ENCODE peak calls at places on chromosomes 1 and 21, in four cellular contexts. A is GM12878, C is HepG2, D is H1. X is an unnamed sample.

GRCh38 chr1:227947425-227947677 is 381 bp downstream of the WNT9A start:
- DNase-seq in A (no peak), D (no peak), C (no peak), X (peak)

GRCh38 chr1:198220428-198220827 is 63.6 kb downstream of the NEK7 start:
- DNase-seq in D (no peak), A (no peak), C (no peak), X (no peak)

GRCh38 chr1:80363689-80364475 is 1357.4 kb upstream of the ADGRL4 start:
- DNase-seq in A (no peak), D (no peak), C (no peak), X (no peak)

GRCh38 chr1:150022357-150022756 is 11.8 kb upstream of the OTUD7B start:
- DNase-seq in D (no peak), C (peak), A (no peak), X (no peak)

GRCh38 chr1:232432313-232432712 is 197.6 kb downstream of the SIPA1L2 start:
- DNase-seq in C (no peak), A (no peak), D (no peak), X (no peak)

GRCh38 chr1:216750031-216750627 is 26.9 kb upstream of the ESRRG start:
- DNase-seq in C (peak), D (peak), A (no peak), X (peak)

GRCh38 chr1:29470087-29470787 is 233.9 kb downstream of the PTPRU start:
- DNase-seq in C (no peak), D (no peak), A (no peak), X (no peak)

GRCh38 chr1:9589144-9589718 is 520 bp downstream of the TMEM201 start:
- DNase-seq in D (no peak), C (no peak), A (no peak), X (peak)

GRCh38 chr1:197618065-197618464 is 157.2 kb downstream of the DENND1B start:
- DNase-seq in D (no peak), C (peak), A (no peak), X (no peak)

GRCh38 chr21:44793269-44794030 is 8.2 kb downstream of the UBE2G2 start:
- DNase-seq in C (peak), A (no peak), D (no peak), X (peak)

GRCh38 chr1:47223174-47223920 is 8.7 kb downstream of the TAL1 start:
- DNase-seq in C (no peak), D (no peak), A (no peak), X (no peak)

GRCh38 chr1:87956072-87956471 is 627.4 kb downstream of the LMO4 start:
- DNase-seq in A (no peak), D (no peak), C (no peak), X (no peak)

GRCh38 chr1:206835186-206835585 is 30.2 kb upstream of the IL20 start:
- DNase-seq in D (no peak), A (no peak), C (no peak), X (no peak)

GRCh38 chr1:6198646-6199297 is 623 bp downstream of the RPL22 start:
- DNase-seq in D (no peak), A (no peak), C (no peak), X (no peak)

GRCh38 chr1:63908016-63908415 is 134.2 kb downstream of the ROR1 start:
- DNase-seq in D (no peak), A (no peak), C (no peak), X (no peak)

GRCh38 chr21:29258626-29259335 is 39.9 kb upstream of the BACH1 start:
- DNase-seq in D (no peak), A (no peak), C (peak), X (no peak)

GRCh38 chr1:21935891-21936365 is 1.2 kb downstream of the HSPG2 start:
- DNase-seq in A (no peak), D (no peak), C (no peak), X (no peak)

GRCh38 chr1:44531785-44532566 is 126.9 kb downstream of the RNF220 start:
- DNase-seq in D (no peak), A (peak), C (peak), X (no peak)

GRCh38 chr1:226882631-226883409 is 12.4 kb downstream of the PSEN2 start:
- DNase-seq in D (no peak), C (no peak), A (peak), X (no peak)

GRCh38 chr1:73673980-73674379 is 524.0 kb downstream of the LRRIQ3 start:
- DNase-seq in C (no peak), A (no peak), D (no peak), X (no peak)

GRCh38 chr1:31991202-31991601 is 22.5 kb upstream of the KHDRBS1 start:
- DNase-seq in A (no peak), C (no peak), D (no peak), X (no peak)

GRCh38 chr1:65309317-65310077 is at the start of gene DNAJC6:
- DNase-seq in C (peak), D (peak), A (no peak), X (peak)

GRCh38 chr1:27928216-27928954 is 6.4 kb upstream of the SMPDL3B start:
- DNase-seq in C (peak), D (no peak), A (no peak), X (no peak)

GRCh38 chr1:911875-912739 is 11.6 kb upstream of the SAMD11 start:
- DNase-seq in D (no peak), A (no peak), C (no peak), X (no peak)

GRCh38 chr21:44330698-44331097 is 8.5 kb downstream of the CFAP410 start:
- DNase-seq in A (no peak), C (no peak), D (no peak), X (no peak)

GRCh38 chr1:151825811-151826660 is 5.6 kb downstream of the RORC start:
- DNase-seq in D (no peak), C (no peak), A (no peak), X (no peak)

GRCh38 chr1:55015731-55016620 is 17.2 kb downstream of the BSND start:
- DNase-seq in A (no peak), D (no peak), C (no peak), X (no peak)

GRCh38 chr1:46691997-46692790 is 20.5 kb downstream of the TEX38 start:
- DNase-seq in C (no peak), A (no peak), D (no peak), X (no peak)

GRCh38 chr1:239262538-239262937 is 123.8 kb upstream of the CHRM3 start:
- DNase-seq in A (no peak), D (no peak), C (no peak), X (no peak)

GRCh38 chr1:110637475-110637874 is 31.3 kb upstream of the KCNA2 start:
- DNase-seq in C (no peak), A (no peak), D (no peak), X (no peak)

GRCh38 chr1:24900985-24901781 is 28.9 kb downstream of the RUNX3 start:
- DNase-seq in C (no peak), A (no peak), D (no peak), X (no peak)

GRCh38 chr1:7052701-7053100 is 267.4 kb downstream of the CAMTA1 start:
- DNase-seq in A (no peak), C (no peak), D (no peak), X (no peak)

GRCh38 chr1:46603481-46603857 is 599 bp downstream of the MKNK1 start:
- DNase-seq in D (no peak), A (no peak), C (no peak), X (no peak)

GRCh38 chr1:186681136-186681535 is 913 bp upstream of the PTGS2 start:
- DNase-seq in D (no peak), A (no peak), C (no peak), X (no peak)

GRCh38 chr1:41482001-41482765 is 2.3 kb downstream of the EDN2 start:
- DNase-seq in C (no peak), D (no peak), A (no peak), X (no peak)

GRCh38 chr1:94351441-94351840 is 66.7 kb upstream of the ABCD3 start:
- DNase-seq in D (no peak), A (no peak), C (no peak), X (no peak)

GRCh38 chr1:160227045-160227444 is 21.9 kb downstream of the PEA15 start:
- DNase-seq in D (no peak), C (no peak), A (no peak), X (no peak)

GRCh38 chr1:160225345-160225744 is 20.2 kb downstream of the PEA15 start:
- DNase-seq in A (no peak), C (no peak), D (no peak), X (no peak)

GRCh38 chr1:160228431-160228830 is 23.2 kb downstream of the PEA15 start:
- DNase-seq in C (no peak), D (no peak), A (no peak), X (no peak)

GRCh38 chr1:160227561-160227960 is 22.4 kb downstream of the PEA15 start:
- DNase-seq in A (no peak), D (no peak), C (no peak), X (no peak)

DNA sequence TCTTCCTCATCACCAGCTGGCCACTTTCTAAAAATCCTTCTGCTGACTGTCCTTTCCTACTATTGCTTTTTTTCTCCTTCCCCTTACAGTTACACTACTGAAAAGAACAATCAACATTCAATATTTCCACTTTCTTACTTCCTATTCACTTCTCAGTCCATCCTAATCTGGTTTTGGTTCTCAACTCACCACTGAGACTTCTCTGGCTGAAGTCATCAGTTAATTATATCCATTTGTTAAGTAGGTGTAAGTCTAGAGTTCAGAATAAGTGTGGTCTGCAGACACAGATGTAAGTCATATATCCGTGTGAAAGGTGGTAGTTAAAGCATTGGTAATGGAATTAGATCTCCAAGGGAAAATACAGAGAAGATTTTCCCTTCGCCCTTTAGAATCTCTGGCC is 21.4 kb downstream of the PEA15 start:
- DNase-seq in D (no peak), A (no peak), C (no peak), X (no peak)
- TF ChIP-seq SP1 in D (no peak), A (no peak), C (no peak), X (no peak)

GRCh38 chr1:182629674-182630073 is 25.5 kb upstream of the RGS16 start:
- DNase-seq in D (no peak), A (no peak), C (no peak), X (no peak)
- TF ChIP-seq SUZ12 in D (no peak), A (no peak), C (no peak), X (no peak)

GRCh38 chr1:201711811-201712210 is 117.1 kb upstream of the IPO9 start:
- DNase-seq in A (no peak), C (no peak), D (no peak), X (no peak)

GRCh38 chr1:201714542-201715276 is 114.2 kb upstream of the IPO9 start:
- DNase-seq in A (no peak), D (peak), C (no peak), X (peak)

GRCh38 chr1:201712387-201713092 is 116.4 kb upstream of the IPO9 start:
- DNase-seq in D (no peak), C (no peak), A (no peak), X (no peak)

GRCh38 chr1:201715351-201715750 is 113.6 kb upstream of the IPO9 start:
- DNase-seq in C (no peak), D (no peak), A (no peak), X (no peak)

DNA sequence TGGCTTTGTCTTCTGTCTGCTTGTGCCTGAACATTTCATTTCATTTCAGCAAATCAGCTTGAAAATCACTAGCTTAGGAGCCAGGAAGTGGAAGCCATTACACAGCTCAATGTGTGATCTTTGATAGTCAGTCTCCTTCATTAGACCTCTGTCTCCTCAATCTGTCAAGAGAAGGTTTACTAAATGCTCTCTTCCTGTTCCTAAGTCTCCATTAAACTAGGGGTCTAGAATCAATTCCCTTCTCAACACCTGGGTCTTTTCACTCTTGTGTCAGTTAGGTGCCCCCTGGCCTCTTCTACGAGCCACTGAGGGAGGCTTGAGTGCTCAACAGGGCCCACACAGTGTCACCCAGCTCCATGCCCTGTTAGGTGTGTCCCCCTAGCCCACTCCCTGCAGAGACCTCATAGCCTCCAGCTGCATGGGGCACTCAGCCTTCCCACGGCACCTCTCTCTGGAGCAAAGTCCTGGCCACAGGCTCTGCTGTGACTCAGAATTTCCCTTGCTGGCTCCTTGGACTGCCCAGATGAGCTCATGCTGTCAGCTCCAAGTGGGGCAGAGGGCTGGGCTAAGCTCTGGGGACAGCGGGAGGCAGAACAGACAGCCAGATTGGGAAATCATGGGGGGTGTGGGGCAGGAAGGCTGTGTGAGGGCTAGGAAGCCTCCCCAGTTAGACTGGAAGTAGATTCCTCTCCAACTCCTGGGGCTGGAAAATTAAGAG is 115.7 kb upstream of the IPO9 start:
- DNase-seq in C (no peak), D (no peak), A (no peak), X (peak)
- TF ChIP-seq SP1 in C (no peak), D (no peak), A (no peak), X (no peak)

GRCh38 chr1:37415611-37416244 is 58.7 kb upstream of the ZC3H12A start:
- DNase-seq in C (no peak), D (no peak), A (no peak), X (no peak)

GRCh38 chr1:37410080-37410479 is 64.3 kb upstream of the ZC3H12A start:
- DNase-seq in A (no peak), C (no peak), D (no peak), X (no peak)

DNA sequence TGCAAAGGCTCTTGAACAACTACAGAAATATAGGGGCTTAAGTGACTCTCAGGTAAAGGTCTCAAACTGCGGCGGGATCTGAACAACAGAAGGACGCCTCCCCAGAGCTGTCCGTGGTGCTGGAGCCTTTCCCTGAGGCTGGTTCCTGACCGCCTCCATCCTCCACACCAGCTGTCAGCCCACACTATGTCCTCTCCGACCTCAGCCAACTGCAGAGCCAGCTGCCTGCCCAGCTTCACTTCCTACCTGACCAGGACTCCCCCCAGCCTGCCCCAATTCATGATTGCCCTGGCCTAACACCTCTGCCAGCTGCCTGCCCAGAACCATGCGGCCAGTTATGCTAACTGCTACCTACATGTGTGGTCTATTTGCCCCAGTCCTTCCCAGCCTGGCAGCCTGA is 63.6 kb upstream of the ZC3H12A start:
- DNase-seq in C (peak), D (no peak), A (no peak), X (peak)
- TF ChIP-seq SUZ12 in C (no peak), D (no peak), A (no peak), X (no peak)

DNA sequence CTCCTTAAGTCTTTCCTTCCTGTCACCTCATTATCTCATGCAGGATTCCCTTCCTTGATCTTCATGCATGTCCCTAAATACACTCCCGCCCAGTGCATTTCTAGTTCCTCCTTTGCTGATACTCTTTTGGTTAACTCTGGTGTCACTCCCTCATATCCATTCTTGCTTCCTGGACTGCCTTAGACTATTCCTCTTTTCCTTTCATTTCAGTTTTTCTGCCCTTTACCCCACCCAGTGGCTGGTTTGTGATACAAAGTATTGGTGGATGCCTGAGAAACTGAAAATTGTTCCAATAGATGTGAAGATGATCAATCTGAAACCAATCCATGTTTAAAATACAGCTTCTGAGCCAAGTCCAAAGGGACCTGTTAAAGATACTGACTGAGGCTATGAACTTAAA is 553.8 kb upstream of the CAMK1G start:
- DNase-seq in A (no peak), D (no peak), C (no peak), X (no peak)
- TF ChIP-seq SP1 in A (no peak), D (no peak), C (no peak), X (no peak)

GRCh38 chr1:153192697-153193096 is 10.5 kb upstream of the LELP1 start:
- DNase-seq in D (no peak), C (peak), A (no peak), X (peak)
- TF ChIP-seq SUZ12 in D (no peak), C (no peak), A (no peak), X (no peak)

DNA sequence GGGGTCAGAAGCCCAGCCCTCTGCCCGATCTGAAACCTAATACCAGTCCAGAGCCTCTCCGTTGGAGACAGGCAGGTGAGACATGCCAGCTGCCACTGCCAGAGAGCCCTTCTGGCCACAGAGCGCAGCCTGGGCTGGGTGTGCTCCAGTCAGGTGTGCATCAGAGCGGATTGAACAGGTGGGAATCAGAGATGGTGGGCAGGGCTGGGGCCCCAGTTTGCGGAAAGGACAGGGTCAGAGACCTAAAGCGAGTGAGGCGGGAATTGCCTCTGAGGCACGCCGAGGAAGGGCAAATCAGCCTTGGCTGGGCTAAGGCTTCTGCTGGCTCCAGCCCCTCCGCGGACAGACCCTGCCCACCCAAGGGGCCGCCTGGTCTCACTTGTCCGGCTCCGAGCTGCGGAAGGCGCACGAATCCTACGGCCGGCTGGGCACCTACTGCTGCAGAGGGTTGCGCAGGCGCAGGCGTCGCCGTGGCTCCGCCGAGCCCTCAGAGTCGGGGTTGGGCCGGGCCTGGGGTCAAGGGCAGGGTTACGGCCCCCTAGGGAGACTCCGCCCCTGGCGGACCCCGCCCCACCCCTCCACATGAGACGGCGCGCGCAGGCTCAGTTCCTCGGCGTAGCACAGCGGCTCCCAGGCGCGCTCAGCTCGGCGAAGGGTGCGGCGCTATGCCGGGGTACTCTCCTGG is 10.3 kb downstream of the CPLANE2 start:
- DNase-seq in A (no peak), D (no peak), C (no peak), X (no peak)
- TF ChIP-seq SP1 in A (no peak), D (no peak), C (no peak), X (no peak)

DNA sequence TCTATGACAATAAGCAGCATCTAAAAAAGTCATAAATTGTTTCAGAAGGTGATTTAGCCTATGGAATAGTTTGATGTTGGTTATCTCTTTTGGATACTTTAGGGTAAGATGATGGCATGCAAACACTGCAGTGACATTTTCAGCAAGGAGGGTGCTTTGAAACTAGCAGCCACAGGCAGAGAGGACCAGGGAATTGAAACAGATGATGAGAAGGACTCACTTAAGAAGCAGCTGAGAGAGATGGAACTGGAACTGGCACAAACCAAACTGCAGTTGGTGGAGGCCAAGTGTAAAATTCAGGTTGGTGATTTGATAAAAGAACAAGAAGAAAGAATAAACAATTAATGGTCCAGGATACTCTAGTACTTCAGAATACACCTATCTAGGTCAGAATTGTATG is 11.2 kb upstream of the CACYBP start:
- DNase-seq in D (no peak), C (no peak), A (no peak), X (no peak)
- TF ChIP-seq SUZ12 in D (no peak), C (no peak), A (no peak), X (no peak)